ENCODE peak calls at places on chromosomes 6 and 20, in nine cellular contexts. U, K, F, G, H, P, L, O and B are unnamed samples.

GRCh38 chr6:109292983-109293586 is 89.2 kb downstream of the CD164 start:
- DNase-seq in U (no peak), K (no peak), F (no peak), G (no peak), H (peak), P (no peak), L (peak), O (no peak), B (no peak)

GRCh38 chr20:61796738-61797137 is 268.9 kb downstream of the TAF4 start:
- DNase-seq in U (no peak), K (no peak), F (no peak), G (no peak), H (no peak), P (no peak), L (no peak), O (no peak), B (no peak)

GRCh38 chr6:17938885-17939284 is 48.5 kb downstream of the KIF13A start:
- DNase-seq in U (peak), K (peak), F (no peak), G (peak), H (peak), P (no peak), L (peak), O (no peak), B (no peak)

GRCh38 chr6:158500016-158500735 is 59.7 kb upstream of the TMEM181 start:
- DNase-seq in U (peak), K (peak), F (no peak), G (no peak), H (peak), P (no peak), L (peak), O (no peak), B (no peak)

GRCh38 chr6:57222684-57223077 is 574 bp upstream of the RAB23 start:
- DNase-seq in U (no peak), K (no peak), F (no peak), G (no peak), H (no peak), P (no peak), L (no peak), O (no peak), B (no peak)

GRCh38 chr6:50913105-50913770 is 94.6 kb downstream of the TFAP2B start:
- DNase-seq in U (no peak), K (no peak), F (peak), G (no peak), H (no peak), P (no peak), L (no peak), O (no peak), B (no peak)

GRCh38 chr20:52746768-52747167 is 225.4 kb upstream of the TSHZ2 start:
- DNase-seq in U (no peak), K (no peak), F (no peak), G (peak), H (no peak), P (no peak), L (no peak), O (no peak), B (no peak)

GRCh38 chr6:127796713-127797112 is 104.1 kb downstream of the THEMIS start:
- DNase-seq in U (no peak), K (no peak), F (no peak), G (no peak), H (no peak), P (no peak), L (no peak), O (no peak), B (no peak)

GRCh38 chr20:5510446-5510845 is 193.7 kb upstream of the PROKR2 start:
- DNase-seq in U (no peak), K (no peak), F (peak), G (no peak), H (no peak), P (no peak), L (no peak), O (no peak), B (no peak)

GRCh38 chr6:148343028-148343374 is 363 bp downstream of the SASH1 start:
- DNase-seq in U (no peak), K (no peak), F (peak), G (no peak), H (no peak), P (no peak), L (no peak), O (no peak), B (no peak)

GRCh38 chr6:108166664-108167448 is 1.0 kb downstream of the NR2E1 start:
- DNase-seq in U (no peak), K (no peak), F (no peak), G (no peak), H (no peak), P (no peak), L (no peak), O (no peak), B (peak)

GRCh38 chr6:81515562-81516453 is 236.7 kb downstream of the TENT5A start:
- DNase-seq in U (no peak), K (peak), F (no peak), G (peak), H (no peak), P (no peak), L (peak), O (no peak), B (no peak)

GRCh38 chr6:46098678-46099077 is 31.1 kb upstream of the ENPP4 start:
- DNase-seq in U (no peak), K (no peak), F (no peak), G (peak), H (peak), P (no peak), L (no peak), O (peak), B (peak)

GRCh38 chr20:48128436-48128835 is 343.2 kb upstream of the SULF2 start:
- DNase-seq in U (peak), K (no peak), F (no peak), G (peak), H (peak), P (no peak), L (no peak), O (no peak), B (no peak)

GRCh38 chr6:12147557-12148316 is 135.6 kb downstream of the HIVEP1 start:
- DNase-seq in U (peak), K (peak), F (no peak), G (no peak), H (no peak), P (no peak), L (no peak), O (no peak), B (no peak)

GRCh38 chr20:37233471-37234253 is 28.0 kb downstream of the GHRH start:
- DNase-seq in U (no peak), K (no peak), F (peak), G (no peak), H (no peak), P (no peak), L (no peak), O (no peak), B (no peak)

GRCh38 chr6:27771240-27771639 is 141.0 kb downstream of the OR2B2 start:
- DNase-seq in U (no peak), K (no peak), F (no peak), G (no peak), H (no peak), P (no peak), L (no peak), O (no peak), B (no peak)

GRCh38 chr6:144912474-144912873 is 627.3 kb downstream of the UTRN start:
- DNase-seq in U (peak), K (peak), F (no peak), G (peak), H (peak), P (no peak), L (peak), O (peak), B (peak)

GRCh38 chr6:387293-387694 is 4.3 kb upstream of the IRF4 start:
- DNase-seq in U (no peak), K (peak), F (no peak), G (peak), H (peak), P (no peak), L (peak), O (no peak), B (no peak)

GRCh38 chr6:2296781-2297180 is 51.4 kb upstream of the GMDS start:
- DNase-seq in U (no peak), K (no peak), F (no peak), G (no peak), H (no peak), P (no peak), L (no peak), O (no peak), B (no peak)

GRCh38 chr6:40315055-40315454 is 272.1 kb downstream of the LRFN2 start:
- DNase-seq in U (no peak), K (no peak), F (no peak), G (no peak), H (no peak), P (no peak), L (no peak), O (no peak), B (no peak)

DNA sequence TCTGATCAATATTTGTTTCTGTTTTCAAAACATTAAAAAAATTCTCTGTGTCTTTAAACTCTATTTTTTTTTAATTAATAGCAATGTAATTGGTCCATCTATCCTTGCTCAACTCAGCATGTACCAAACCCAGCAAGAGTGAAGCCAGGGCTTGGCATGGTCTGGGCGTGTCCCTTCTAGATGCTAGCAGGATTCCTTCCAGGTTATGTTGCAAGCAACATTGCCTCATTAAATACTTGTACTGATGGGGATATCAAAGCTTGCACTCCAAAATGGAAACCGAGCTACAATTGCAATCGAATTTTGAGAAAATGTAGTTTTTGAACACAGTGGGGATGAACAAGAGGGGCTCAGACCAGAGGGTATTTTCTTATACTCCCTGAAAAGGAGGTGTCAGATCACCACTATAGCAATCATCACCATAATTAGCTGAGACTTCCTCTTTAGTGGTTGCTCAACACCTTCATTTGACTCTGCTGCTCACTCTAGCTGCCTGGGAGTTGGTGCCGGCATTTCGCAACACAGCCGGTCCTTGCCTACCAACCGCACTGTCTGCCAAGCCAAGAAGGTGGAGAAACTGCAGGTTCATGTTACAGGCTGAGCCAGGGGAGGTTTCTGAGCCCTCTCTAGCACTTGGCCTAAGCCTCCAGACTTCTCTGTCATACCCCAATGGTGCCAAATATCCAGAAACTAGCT is 67.8 kb upstream of the RALGAPA2 start:
- DNase-seq in U (no peak), K (no peak), F (peak), G (peak), H (peak), P (no peak), L (peak), O (no peak), B (no peak)
- TF ChIP-seq CTCF in U (no peak), K (no peak), F (no peak), G (no peak), H (no peak), P (no peak), L (no peak), O (no peak), B (no peak)

GRCh38 chr20:22582960-22583772 is 1.2 kb downstream of the FOXA2 start:
- DNase-seq in U (no peak), K (no peak), F (no peak), G (no peak), H (no peak), P (peak), L (no peak), O (no peak), B (no peak)
- H3K4me3 ChIP-seq in U (no peak), K (no peak), F (no peak), G (no peak), H (peak), P (peak), L (no peak), O (no peak), B (no peak)

GRCh38 chr20:64133951-64134407 is 26.6 kb upstream of the NPBWR2 start:
- DNase-seq in U (no peak), K (no peak), F (peak), G (no peak), H (no peak), P (no peak), L (no peak), O (no peak), B (no peak)
- TF ChIP-seq CTCF in U (no peak), K (peak), F (no peak), G (peak), H (no peak), P (peak), L (peak), O (no peak), B (peak)

GRCh38 chr20:53903652-53903987 is 166.8 kb downstream of the BCAS1 start:
- DNase-seq in U (no peak), K (no peak), F (no peak), G (no peak), H (peak), P (no peak), L (peak), O (no peak), B (no peak)
- H3K4me3 ChIP-seq in U (no peak), K (no peak), F (no peak), G (no peak), H (no peak), P (no peak), L (no peak), O (no peak), B (no peak)

GRCh38 chr6:37303891-37304503 is 46.1 kb upstream of the TMEM217 start:
- DNase-seq in U (peak), K (peak), F (no peak), G (peak), H (peak), P (peak), L (peak), O (peak), B (no peak)
- TF ChIP-seq CTCF in U (peak), K (peak), F (no peak), G (peak), H (peak), P (peak), L (peak), O (peak), B (peak)

GRCh38 chr20:25063981-25064380 is 6.0 kb upstream of the ACSS1 start:
- DNase-seq in U (no peak), K (no peak), F (no peak), G (no peak), H (no peak), P (no peak), L (no peak), O (no peak), B (no peak)

GRCh38 chr20:25063546-25063945 is 5.6 kb upstream of the ACSS1 start:
- DNase-seq in U (no peak), K (no peak), F (no peak), G (no peak), H (no peak), P (no peak), L (no peak), O (no peak), B (no peak)

GRCh38 chr20:25061103-25061799 is 3.3 kb upstream of the ACSS1 start:
- DNase-seq in U (no peak), K (no peak), F (peak), G (no peak), H (no peak), P (no peak), L (no peak), O (no peak), B (no peak)

GRCh38 chr20:25061821-25062530 is 4.0 kb upstream of the ACSS1 start:
- DNase-seq in U (no peak), K (no peak), F (peak), G (no peak), H (no peak), P (no peak), L (no peak), O (no peak), B (no peak)

DNA sequence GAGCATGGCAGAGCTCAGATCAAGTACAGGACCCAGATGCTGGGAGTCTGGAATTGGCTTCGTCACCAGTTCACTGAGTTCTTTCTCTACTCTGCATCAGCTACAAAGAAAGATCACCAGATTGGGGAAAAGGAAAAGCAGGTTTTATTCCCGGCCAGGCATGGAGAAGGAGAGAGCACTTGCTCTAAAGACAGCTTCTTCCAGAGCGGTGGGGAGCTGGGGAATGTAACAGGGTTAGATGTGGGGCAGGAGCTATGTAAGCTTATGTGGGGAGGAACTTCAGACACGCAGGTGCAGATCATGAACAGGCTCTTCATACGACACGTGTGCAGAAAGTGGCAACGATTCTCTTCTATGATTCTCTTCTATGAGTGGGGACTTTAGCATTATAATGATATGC is 4.9 kb upstream of the ACSS1 start:
- DNase-seq in U (no peak), K (no peak), F (peak), G (no peak), H (no peak), P (no peak), L (no peak), O (no peak), B (no peak)
- H3K4me3 ChIP-seq in U (no peak), K (no peak), F (no peak), G (no peak), H (no peak), P (no peak), L (no peak), O (no peak), B (no peak)

GRCh38 chr6:106509420-106510089 is 119.7 kb downstream of the RTN4IP1 start:
- DNase-seq in U (no peak), K (no peak), F (no peak), G (no peak), H (no peak), P (no peak), L (peak), O (no peak), B (no peak)
- TF ChIP-seq CTCF in U (peak), K (no peak), F (no peak), G (peak), H (no peak), P (no peak), L (peak), O (no peak), B (peak)

GRCh38 chr20:63659370-63659769 is 1.3 kb downstream of the RTEL1 start:
- DNase-seq in U (no peak), K (no peak), F (peak), G (no peak), H (peak), P (no peak), L (no peak), O (no peak), B (no peak)
- H3K4me3 ChIP-seq in U (peak), K (peak), F (no peak), G (peak), H (peak), P (peak), L (peak), O (peak), B (peak)

GRCh38 chr6:30730611-30731435 is 10.7 kb downstream of the TUBB start:
- DNase-seq in U (no peak), K (peak), F (peak), G (peak), H (peak), P (no peak), L (peak), O (peak), B (no peak)
- TF ChIP-seq CTCF in U (peak), K (peak), F (no peak), G (peak), H (peak), P (peak), L (peak), O (peak), B (peak)

DNA sequence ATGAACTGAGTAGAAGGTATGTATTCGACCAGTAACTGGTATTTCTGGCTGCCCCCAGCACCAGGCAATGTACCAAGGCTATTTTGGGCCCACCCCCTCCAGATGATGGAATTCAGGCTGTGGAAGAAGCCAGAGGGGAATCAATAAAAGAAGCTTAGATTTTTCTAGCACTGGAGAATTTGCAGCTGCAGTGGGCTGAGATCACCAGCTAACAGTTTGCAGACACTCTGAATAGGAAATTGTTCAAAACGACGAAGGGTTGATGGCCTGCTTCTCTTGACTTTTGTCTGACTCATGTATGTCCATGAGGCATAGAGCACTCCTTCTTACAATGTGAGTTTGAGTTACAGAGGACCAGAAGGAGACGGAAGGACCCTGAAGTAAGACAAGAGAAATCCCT is 32.4 kb upstream of the FBXO9 start:
- DNase-seq in U (peak), K (peak), F (no peak), G (no peak), H (no peak), P (no peak), L (peak), O (peak), B (no peak)
- H3K4me3 ChIP-seq in U (no peak), K (no peak), F (no peak), G (no peak), H (no peak), P (no peak), L (no peak), O (no peak), B (no peak)